ENCODE peak calls at places on chromosomes 16 and 17, in five cellular contexts. Q, C, M, U and N are unnamed samples.

GRCh38 chr16:67259705-67260104 is 10.9 kb downstream of the SLC9A5 start:
- DNase-seq in C (no peak), M (no peak), Q (no peak), U (no peak), N (no peak)

GRCh38 chr17:71237903-71238538 is 882.8 kb upstream of the SOX9 start:
- DNase-seq in M (no peak), C (peak), U (peak), Q (no peak), N (no peak)

GRCh38 chr17:4375039-4375748 is 8.7 kb upstream of the UBE2G1 start:
- DNase-seq in U (no peak), Q (peak), M (no peak), C (no peak), N (no peak)

GRCh38 chr17:62800580-62800979 is 7.5 kb downstream of the MARCHF10 start:
- DNase-seq in M (no peak), U (peak), Q (no peak), C (no peak), N (no peak)

GRCh38 chr17:78605886-78606285 is 28.7 kb upstream of the DNAH17 start:
- DNase-seq in Q (no peak), U (no peak), M (no peak), C (no peak), N (no peak)

GRCh38 chr16:14548933-14549788 is 80.9 kb downstream of the PARN start:
- DNase-seq in U (peak), M (no peak), C (no peak), Q (no peak), N (no peak)

GRCh38 chr16:30137897-30138296 is 14.9 kb upstream of the MAPK3 start:
- DNase-seq in U (no peak), C (no peak), M (no peak), Q (no peak), N (no peak)

GRCh38 chr16:56807011-56807675 is 57.9 kb upstream of the SLC12A3 start:
- DNase-seq in C (peak), Q (no peak), U (peak), M (no peak), N (no peak)

GRCh38 chr16:85205747-85206471 is 93.6 kb upstream of the CIBAR2 start:
- DNase-seq in Q (no peak), C (peak), U (peak), M (no peak), N (no peak)

DNA sequence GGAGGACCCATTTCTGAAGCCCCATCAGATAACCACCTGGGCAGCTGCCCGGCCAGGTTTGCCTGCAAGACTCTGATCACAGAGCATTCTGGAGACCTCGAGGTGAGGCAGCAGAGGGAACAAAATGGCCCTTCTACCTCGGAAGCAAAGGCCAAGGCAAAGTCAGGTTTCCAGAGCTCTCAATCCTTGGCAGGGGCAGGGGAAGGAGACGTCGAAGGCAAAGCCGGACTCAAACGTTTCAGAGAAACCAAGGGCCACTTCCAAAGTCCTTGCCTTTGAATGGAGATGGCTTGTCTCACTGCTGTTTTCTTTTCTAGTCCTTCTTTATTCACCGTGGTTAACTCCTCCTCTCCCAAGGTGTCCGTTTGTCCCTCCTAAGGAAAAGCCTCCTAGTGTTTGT is 355.3 kb downstream of the SOX9 start:
- DNase-seq in Q (no peak), U (no peak), M (no peak), C (no peak), N (no peak)
- H3K4me3 ChIP-seq in Q (no peak), U (no peak), M (no peak), C (no peak), N (no peak)

GRCh38 chr17:76079577-76080206 is 710 bp downstream of the ZACN start:
- DNase-seq in M (no peak), U (peak), C (no peak), Q (no peak), N (no peak)
- H3K4me3 ChIP-seq in M (no peak), U (no peak), C (no peak), Q (no peak), N (no peak)

DNA sequence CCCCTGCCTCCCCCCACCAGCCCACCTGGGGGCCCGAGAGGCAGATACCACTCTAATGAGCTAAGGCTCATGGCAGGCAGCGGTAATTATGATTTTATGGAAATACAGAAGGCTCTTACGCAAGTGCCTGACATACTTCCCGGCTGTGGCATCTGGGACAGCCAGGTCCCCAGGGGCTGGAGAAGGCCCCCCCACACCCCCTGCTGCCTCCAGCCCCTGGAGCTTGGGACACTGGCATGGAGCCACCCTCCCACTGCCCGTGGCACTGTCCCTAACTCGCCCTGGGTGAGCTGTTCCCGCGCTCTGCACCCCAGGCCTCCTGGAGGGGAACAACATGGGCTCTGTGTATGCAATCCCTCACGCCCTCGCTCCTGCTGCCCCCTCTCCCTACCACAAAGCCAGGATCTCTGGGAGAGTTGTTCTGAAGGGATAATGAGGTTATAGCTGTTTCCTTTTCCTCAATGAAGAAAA is 5.4 kb upstream of the STAC2 start:
- DNase-seq in M (peak), C (no peak), Q (no peak), U (no peak), N (no peak)
- H3K4me3 ChIP-seq in M (no peak), C (no peak), Q (no peak), U (no peak), N (no peak)

GRCh38 chr17:7823581-7824001 is 10.4 kb upstream of the KDM6B start:
- DNase-seq in C (no peak), M (no peak), U (peak), Q (no peak), N (no peak)
- H3K4me3 ChIP-seq in C (no peak), M (no peak), U (no peak), Q (no peak), N (no peak)

GRCh38 chr17:28402224-28402630 is 3.8 kb downstream of the SLC46A1 start:
- DNase-seq in U (peak), C (no peak), M (no peak), Q (no peak), N (no peak)
- H3K4me3 ChIP-seq in U (no peak), C (no peak), M (no peak), Q (no peak), N (no peak)